ENCODE peak calls at places on chromosomes 11 and 22, in nine cellular contexts. K is neural progenitor cell; I is Caco-2; P is naive thymus-derived CD4-positive, alpha-beta T cell; C is bronchial epithelial cell; N is psoas muscle; A is kidney epithelial cell; J is endodermal cell; G is GM23248. M is an unnamed sample. For H3K36me3, the result is how much of the 10 kb centered on the place peaks cover.

GRCh38 chr22:48883211-48883960 is 944.3 kb downstream of the BRD1 start:
- DNase-seq in C (no peak), I (no peak), G (no peak), J (peak), N (no peak), P (no peak), K (no peak), A (no peak), M (no peak)

GRCh38 chr11:109303342-109303741 is 118.6 kb upstream of the C11orf87 start:
- DNase-seq in J (no peak), P (no peak), G (no peak), A (no peak), N (no peak), I (no peak), K (no peak), C (peak), M (no peak)

GRCh38 chr22:40511604-40512003 is 124.9 kb downstream of the MRTFA start:
- DNase-seq in I (no peak), J (no peak), C (no peak), A (no peak), P (no peak), N (peak), G (peak), K (no peak), M (no peak)

GRCh38 chr22:48488149-48488551 is 1339.5 kb downstream of the BRD1 start:
- DNase-seq in N (no peak), J (no peak), K (peak), C (no peak), I (no peak), A (no peak), G (peak), P (no peak), M (no peak)

GRCh38 chr22:33018232-33018864 is 39.8 kb downstream of the SYN3 start:
- DNase-seq in P (peak), N (peak), I (peak), C (peak), A (no peak), J (peak), K (peak), G (peak), M (peak)

GRCh38 chr11:1840780-1841480 is 2.1 kb downstream of the TNNI2 start:
- DNase-seq in G (no peak), P (no peak), K (no peak), C (no peak), N (peak), J (no peak), I (no peak), A (no peak), M (peak)

GRCh38 chr11:45449036-45449601 is 163.0 kb upstream of the SYT13 start:
- DNase-seq in P (no peak), A (no peak), K (no peak), I (no peak), G (no peak), C (no peak), J (no peak), N (no peak), M (no peak)

GRCh38 chr11:115761348-115761747 is 257.1 kb upstream of the CADM1 start:
- DNase-seq in J (no peak), C (peak), K (no peak), G (no peak), P (no peak), N (no peak), A (no peak), I (no peak), M (no peak)

GRCh38 chr11:59112494-59112893 is 5.5 kb downstream of the FAM111B start:
- DNase-seq in N (no peak), C (no peak), P (no peak), G (peak), J (no peak), K (no peak), I (no peak), A (no peak), M (no peak)

GRCh38 chr11:122843281-122844150 is 5.2 kb downstream of the CRTAM start:
- DNase-seq in J (peak), G (no peak), P (peak), C (peak), I (no peak), K (no peak), N (no peak), A (no peak), M (no peak)

GRCh38 chr11:26599421-26599820 is 27.4 kb upstream of the MUC15 start:
- DNase-seq in K (no peak), A (no peak), I (no peak), G (peak), C (peak), P (no peak), N (no peak), J (no peak), M (no peak)

GRCh38 chr11:57798905-57799559 is 37.4 kb downstream of the CTNND1 start:
- DNase-seq in K (no peak), A (peak), C (peak), G (peak), I (peak), N (no peak), P (no peak), J (no peak), M (peak)

GRCh38 chr11:126837581-126837980 is 163.0 kb downstream of the KIRREL3 start:
- DNase-seq in P (no peak), I (no peak), N (no peak), K (no peak), G (no peak), C (no peak), A (no peak), J (peak), M (no peak)

GRCh38 chr11:8832571-8833260 is 78.3 kb upstream of the AKIP1 start:
- DNase-seq in A (peak), I (peak), N (no peak), K (no peak), C (peak), G (peak), J (peak), P (no peak), M (no peak)

GRCh38 chr22:26648761-26649363 is 8.5 kb upstream of the MIAT start:
- DNase-seq in C (no peak), P (no peak), I (no peak), N (no peak), J (no peak), K (no peak), G (no peak), A (no peak), M (no peak)

GRCh38 chr11:47979378-47980092 is 824 bp upstream of the PTPRJ start:
- DNase-seq in A (no peak), N (no peak), C (no peak), I (peak), J (peak), P (no peak), G (no peak), K (no peak), M (no peak)

GRCh38 chr11:83721286-83721685 is 435.1 kb upstream of the CCDC90B start:
- DNase-seq in G (peak), A (peak), P (no peak), J (no peak), I (no peak), C (peak), N (no peak), K (no peak), M (no peak)

GRCh38 chr11:119773016-119773415 is 44.0 kb upstream of the NECTIN1 start:
- DNase-seq in I (no peak), A (no peak), P (no peak), C (no peak), J (no peak), N (no peak), G (no peak), K (no peak), M (no peak)

GRCh38 chr11:73167555-73167954 is 25.4 kb upstream of the FCHSD2 start:
- DNase-seq in N (no peak), K (no peak), J (no peak), A (no peak), C (no peak), I (no peak), P (no peak), G (no peak), M (no peak)

GRCh38 chr11:70339066-70339465 is 59.3 kb upstream of the CTTN start:
- DNase-seq in I (no peak), K (no peak), P (no peak), C (no peak), J (no peak), N (no peak), A (no peak), G (no peak), M (no peak)
- H3K36me3 ChIP-seq in I (under half), K (under half), P (half or more), C (under half), J (half or more), N (under half), A (under half), G (under half), M (half or more)

GRCh38 chr11:699753-700152 is 4.1 kb downstream of the TMEM80 start:
- DNase-seq in C (no peak), P (no peak), N (no peak), G (no peak), J (no peak), A (no peak), K (no peak), I (no peak), M (no peak)

GRCh38 chr11:698493-699115 is 3.0 kb downstream of the TMEM80 start:
- DNase-seq in J (no peak), I (no peak), C (no peak), K (no peak), N (no peak), A (no peak), G (no peak), P (no peak), M (peak)

GRCh38 chr11:699116-699508 is 3.5 kb downstream of the TMEM80 start:
- DNase-seq in J (no peak), G (no peak), K (no peak), N (no peak), A (no peak), P (no peak), C (no peak), I (no peak), M (no peak)

GRCh38 chr11:697028-697491 is 1.4 kb downstream of the TMEM80 start:
- DNase-seq in C (peak), K (no peak), P (no peak), G (peak), I (no peak), N (no peak), A (peak), J (no peak), M (no peak)

DNA sequence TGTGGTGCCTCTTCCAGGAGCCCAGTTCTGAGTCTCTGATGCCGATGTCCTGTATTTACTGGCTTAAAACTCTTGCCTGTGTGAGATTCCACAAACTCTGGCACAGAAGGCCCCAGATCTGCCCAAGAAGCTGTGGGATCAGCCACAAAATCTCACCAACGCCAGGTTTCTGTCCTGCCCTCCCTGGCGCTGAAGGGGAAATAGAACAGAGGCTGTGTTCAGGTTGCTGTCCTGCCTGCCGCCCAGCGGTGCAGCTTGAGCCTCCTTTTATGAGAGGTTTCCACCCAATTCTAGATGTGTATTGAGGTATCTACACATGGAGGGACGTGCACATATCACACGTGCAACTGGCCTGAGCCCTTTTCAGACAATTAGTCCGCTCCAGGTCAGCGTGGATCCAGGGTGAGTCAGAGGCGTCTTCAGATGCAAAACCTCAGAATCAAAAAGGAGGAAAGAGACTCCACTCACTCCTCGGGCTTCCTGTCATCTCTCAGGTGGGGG is 2.2 kb downstream of the TMEM80 start:
- DNase-seq in A (no peak), N (no peak), K (no peak), C (peak), I (no peak), P (no peak), J (no peak), G (peak), M (no peak)
- H3K4me3 ChIP-seq in A (no peak), N (peak), K (no peak), C (no peak), I (no peak), P (no peak), J (no peak), G (peak), M (no peak)

DNA sequence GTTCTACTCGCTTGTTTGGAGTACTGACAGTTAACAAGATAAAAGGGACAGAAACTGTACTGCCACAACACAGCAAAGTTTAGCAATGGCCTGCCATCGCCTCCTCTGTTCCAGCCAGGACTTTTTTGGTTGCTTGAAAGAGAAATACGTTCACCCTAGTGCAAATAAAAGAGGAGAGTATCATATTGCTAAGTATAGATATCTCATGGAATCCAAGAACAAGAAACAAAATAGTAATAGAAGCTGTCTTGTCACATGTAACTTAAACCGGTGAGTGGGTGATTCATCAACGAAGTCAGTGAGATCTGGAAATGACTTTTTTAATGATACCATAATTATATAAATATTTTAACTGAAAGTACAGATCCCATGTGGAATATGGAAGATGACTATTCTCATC is 35.4 kb downstream of the SLC1A2 start:
- DNase-seq in K (no peak), P (no peak), J (no peak), A (no peak), G (no peak), N (no peak), I (no peak), C (no peak), M (no peak)
- H3K36me3 ChIP-seq in K (under half), P (under half), J (under half), A (under half), G (under half), N (under half), I (under half), C (under half), M (under half)

DNA sequence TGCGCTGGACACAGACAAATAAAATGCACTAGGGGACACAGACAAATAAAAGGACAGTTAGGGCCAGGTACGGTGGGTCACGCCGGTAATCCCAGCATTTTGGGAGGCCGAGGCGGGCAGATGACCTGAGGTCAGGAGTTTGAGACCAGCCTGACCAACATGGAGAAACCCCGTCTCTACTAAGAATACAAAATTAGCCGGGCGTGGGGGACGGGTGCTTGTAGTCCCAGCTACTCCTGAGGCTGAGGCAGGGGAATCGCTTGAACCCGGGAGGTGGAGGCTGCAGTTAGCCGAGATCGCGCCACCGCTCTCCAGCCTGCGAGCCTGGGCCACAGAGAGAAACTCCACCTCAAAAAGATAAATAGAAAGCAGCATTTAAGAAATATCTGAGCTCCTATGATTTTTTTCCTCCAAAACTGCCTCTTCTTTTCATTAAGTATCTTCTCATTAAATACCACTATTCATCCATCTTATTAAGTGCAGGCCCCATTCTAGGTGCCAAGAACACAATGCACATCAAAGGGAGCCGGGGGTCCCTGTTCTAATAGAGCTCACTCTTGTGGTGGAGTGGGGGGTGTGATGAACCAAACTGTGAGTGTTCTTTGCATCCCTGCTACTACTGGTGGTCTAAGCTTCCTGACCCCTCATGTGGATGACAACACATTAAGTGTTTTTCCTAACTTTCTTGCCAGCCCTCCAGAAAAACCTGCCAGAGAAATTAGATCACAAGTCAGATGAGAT is 766 bp upstream of the ZNHIT2 start:
- DNase-seq in J (peak), G (no peak), A (no peak), N (no peak), I (no peak), C (no peak), P (no peak), K (no peak), M (no peak)
- H3K4me3 ChIP-seq in J (peak), G (no peak), A (no peak), N (peak), I (no peak), C (no peak), P (no peak), K (no peak), M (peak)

GRCh38 chr11:93710239-93710638 is 31.1 kb downstream of the TAF1D start:
- DNase-seq in A (no peak), J (no peak), I (no peak), K (no peak), P (no peak), G (no peak), N (no peak), C (no peak), M (no peak)
- H3K36me3 ChIP-seq in A (under half), J (half or more), I (under half), K (half or more), P (under half), G (under half), N (under half), C (under half), M (under half)

GRCh38 chr11:118193910-118194566 is 17.6 kb upstream of the SCN2B start:
- DNase-seq in A (no peak), P (no peak), C (no peak), K (no peak), G (no peak), N (no peak), I (no peak), J (no peak), M (no peak)
- H3K4me3 ChIP-seq in A (no peak), P (no peak), C (no peak), K (no peak), G (no peak), N (no peak), I (no peak), J (no peak), M (no peak)

GRCh38 chr22:36816338-36816634 is 549 bp downstream of the PVALB start:
- DNase-seq in G (peak), P (no peak), I (no peak), C (no peak), J (peak), N (no peak), K (peak), A (no peak), M (no peak)
- H3K36me3 ChIP-seq in G (under half), P (under half), I (under half), C (under half), J (under half), N (under half), K (under half), A (under half), M (under half)

DNA sequence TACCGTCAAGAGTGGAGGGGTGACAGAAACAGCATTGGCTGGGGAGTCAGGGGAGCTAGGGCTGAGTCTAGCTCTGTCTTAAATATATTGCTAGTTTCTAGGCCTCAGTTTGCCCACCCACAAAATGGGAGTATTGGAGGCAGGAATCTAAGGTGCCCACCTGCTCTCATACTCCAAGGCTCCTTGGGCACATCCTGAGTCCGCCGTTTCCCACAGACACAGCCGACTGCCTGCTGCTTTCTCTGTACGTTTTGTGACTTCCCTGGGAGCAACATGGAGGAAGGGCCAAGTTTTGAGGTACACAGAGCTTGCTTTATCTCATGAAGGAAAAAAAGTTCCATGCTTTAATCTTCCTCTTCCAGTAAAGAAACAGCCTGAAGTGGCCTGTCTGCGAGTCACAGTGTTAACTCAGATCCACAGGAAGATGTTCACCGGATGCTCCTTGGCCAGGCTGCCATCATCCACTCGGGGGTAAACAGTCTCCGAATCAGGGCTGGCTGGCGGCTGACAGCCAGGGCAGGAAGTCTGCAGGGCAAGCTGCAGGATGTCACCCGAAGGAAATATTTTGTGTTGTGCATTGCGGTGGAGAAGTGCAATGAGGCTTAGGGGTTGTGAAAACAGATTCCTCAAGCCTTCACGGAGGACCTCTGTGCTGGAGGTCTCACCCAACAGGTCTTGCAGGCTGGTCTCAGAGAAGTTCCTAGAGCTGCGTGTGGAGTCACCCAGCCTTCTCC is 11.1 kb upstream of the CERK start:
- DNase-seq in J (no peak), N (no peak), A (no peak), P (peak), I (peak), C (peak), K (no peak), G (peak), M (no peak)
- H3K4me3 ChIP-seq in J (no peak), N (no peak), A (no peak), P (peak), I (no peak), C (no peak), K (no peak), G (no peak), M (no peak)